ENCODE peak calls at places on chromosomes 1 and 21, in five cellular contexts. T is transverse colon, J is fibroblast of pulmonary artery, B is HL-60, X is astrocyte of the spinal cord. I is an unnamed sample.
A peak's percentile ranks its signal among the peaks of the same experiment; 100 is the strongest.

GRCh38 chr1:210531475-210532222 is 202.9 kb downstream of the HHAT start:
- DNase-seq in T (no peak), J (no peak), B (no peak), X (no peak), I (no peak)

GRCh38 chr1:219088778-219089557 is 84.7 kb upstream of the LYPLAL1 start:
- DNase-seq in T (peak; percentile 14), J (peak; percentile 98), B (peak; percentile 99), X (peak; percentile 87), I (no peak)

GRCh38 chr1:116690809-116691323 is 23.3 kb upstream of the IGSF3 start:
- DNase-seq in T (no peak), J (no peak), B (no peak), X (peak; percentile 40), I (no peak)

GRCh38 chr1:169110265-169110664 is 3.8 kb downstream of the ATP1B1 start:
- DNase-seq in T (no peak), J (no peak), B (no peak), X (no peak), I (no peak)

GRCh38 chr1:166165661-166166399 is 971 bp downstream of the FAM78B start:
- DNase-seq in T (peak; percentile 13), J (peak; percentile 4), B (no peak), X (peak; percentile 49), I (peak; percentile 22)

GRCh38 chr1:38783659-38784229 is 75.8 kb downstream of the RRAGC start:
- DNase-seq in T (no peak), J (no peak), B (no peak), X (no peak), I (no peak)

GRCh38 chr1:17167041-17167782 is 37.7 kb upstream of the PADI1 start:
- DNase-seq in T (no peak), J (no peak), B (no peak), X (peak; percentile 26), I (no peak)

GRCh38 chr1:206014591-206014990 is 9.1 kb downstream of the CTSE start:
- DNase-seq in T (no peak), J (no peak), B (no peak), X (no peak), I (no peak)

GRCh38 chr1:109226078-109226445 is 12.3 kb downstream of the SARS1 start:
- DNase-seq in T (no peak), J (no peak), B (no peak), X (no peak), I (no peak)

GRCh38 chr1:54774820-54775498 is 10.6 kb upstream of the PARS2 start:
- DNase-seq in T (no peak), J (peak; percentile 28), B (no peak), X (peak; percentile 10), I (no peak)

GRCh38 chr1:206816390-206817287 is 44.3 kb upstream of the IL10 start:
- DNase-seq in T (no peak), J (peak; percentile 90), B (no peak), X (no peak), I (no peak)

GRCh38 chr1:232259333-232259732 is 370.6 kb downstream of the SIPA1L2 start:
- DNase-seq in T (no peak), J (no peak), B (no peak), X (no peak), I (no peak)

GRCh38 chr1:172167801-172168596 is 252.5 kb upstream of the C1orf105 start:
- DNase-seq in T (no peak), J (peak; percentile 92), B (no peak), X (peak; percentile 91), I (no peak)

GRCh38 chr21:41148798-41149197 is 19.2 kb upstream of the BACE2 start:
- DNase-seq in T (no peak), J (no peak), B (no peak), X (no peak), I (no peak)

GRCh38 chr1:204453141-204453772 is 41.3 kb downstream of the PIK3C2B start:
- DNase-seq in T (no peak), J (no peak), B (no peak), X (no peak), I (no peak)

GRCh38 chr1:62286778-62287224 is 32.4 kb downstream of the KANK4 start:
- DNase-seq in T (peak; percentile 37), J (peak; percentile 6), B (no peak), X (peak; percentile 36), I (peak; percentile 64)

GRCh38 chr1:76161451-76161850 is 86.9 kb downstream of the ST6GALNAC3 start:
- DNase-seq in T (no peak), J (no peak), B (no peak), X (no peak), I (no peak)

GRCh38 chr1:220966874-220967631 is 87.8 kb downstream of the HLX start:
- DNase-seq in T (no peak), J (no peak), B (no peak), X (no peak), I (no peak)

GRCh38 chr1:18734461-18735368 is 104.1 kb downstream of the PAX7 start:
- DNase-seq in T (no peak), J (no peak), B (no peak), X (no peak), I (no peak)

GRCh38 chr1:92444351-92444750 is 42.4 kb downstream of the GFI1 start:
- DNase-seq in T (no peak), J (peak; percentile 56), B (no peak), X (peak; percentile 9), I (no peak)

GRCh38 chr1:75969550-75969949 is 37.3 kb upstream of the ASB17 start:
- DNase-seq in T (no peak), J (no peak), B (no peak), X (no peak), I (no peak)

GRCh38 chr1:37995773-37996379 is 6.1 kb upstream of the SF3A3 start:
- DNase-seq in T (peak; percentile 74), J (peak; percentile 86), B (no peak), X (peak; percentile 95), I (peak; percentile 62)

GRCh38 chr1:208126108-208126507 is 118.1 kb downstream of the PLXNA2 start:
- DNase-seq in T (no peak), J (no peak), B (no peak), X (no peak), I (no peak)

GRCh38 chr1:37473431-37474050 is 839 bp upstream of the ZC3H12A start:
- DNase-seq in T (no peak), J (no peak), B (no peak), X (peak; percentile 39), I (peak; percentile 56)

GRCh38 chr1:27000817-27001460 is 7.4 kb downstream of the TRNP1 start:
- DNase-seq in T (no peak), J (peak; percentile 62), B (no peak), X (peak; percentile 76), I (no peak)

GRCh38 chr1:234871710-234872262 is 256.9 kb downstream of the TOMM20 start:
- DNase-seq in T (no peak), J (peak; percentile 64), B (no peak), X (no peak), I (no peak)

GRCh38 chr1:158145173-158145719 is 35.4 kb upstream of the CD1D start:
- DNase-seq in T (no peak), J (peak; percentile 92), B (no peak), X (peak; percentile 24), I (no peak)

GRCh38 chr1:230068952-230069684 is 2.1 kb downstream of the GALNT2 start:
- DNase-seq in T (peak; percentile 18), J (no peak), B (no peak), X (no peak), I (peak; percentile 40)

GRCh38 chr1:99003911-99004269 is 771 bp downstream of the PLPPR5 start:
- DNase-seq in T (no peak), J (no peak), B (no peak), X (no peak), I (no peak)

GRCh38 chr1:25799346-25799720 is 660 bp upstream of the SELENON start:
- DNase-seq in T (no peak), J (no peak), B (no peak), X (no peak), I (no peak)

GRCh38 chr1:24501371-24502167 is 1.1 kb upstream of the RCAN3 start:
- DNase-seq in T (peak; percentile 60), J (no peak), B (peak; percentile 29), X (no peak), I (peak; percentile 62)

GRCh38 chr1:44405804-44406743 is 1.0 kb downstream of the RNF220 start:
- DNase-seq in T (no peak), J (no peak), B (no peak), X (no peak), I (no peak)

GRCh38 chr1:218344814-218345672 is at the start of gene TGFB2:
- DNase-seq in T (peak; percentile 21), J (peak; percentile 92), B (no peak), X (peak; percentile 93), I (peak; percentile 31)

GRCh38 chr1:186500804-186501203 is 39.9 kb upstream of the PDC start:
- DNase-seq in T (no peak), J (no peak), B (no peak), X (no peak), I (no peak)

GRCh38 chr21:38712076-38712475 is 93.7 kb upstream of the ETS2 start:
- DNase-seq in T (peak; percentile 44), J (peak; percentile 57), B (no peak), X (peak; percentile 41), I (peak; percentile 56)

GRCh38 chr1:14598498-14599172 is at the start of gene KAZN:
- DNase-seq in T (no peak), J (no peak), B (no peak), X (peak; percentile 5), I (peak; percentile 18)
- TF ChIP-seq CTCF in T (no peak), J (no peak), B (no peak), X (no peak), I (no peak)

DNA sequence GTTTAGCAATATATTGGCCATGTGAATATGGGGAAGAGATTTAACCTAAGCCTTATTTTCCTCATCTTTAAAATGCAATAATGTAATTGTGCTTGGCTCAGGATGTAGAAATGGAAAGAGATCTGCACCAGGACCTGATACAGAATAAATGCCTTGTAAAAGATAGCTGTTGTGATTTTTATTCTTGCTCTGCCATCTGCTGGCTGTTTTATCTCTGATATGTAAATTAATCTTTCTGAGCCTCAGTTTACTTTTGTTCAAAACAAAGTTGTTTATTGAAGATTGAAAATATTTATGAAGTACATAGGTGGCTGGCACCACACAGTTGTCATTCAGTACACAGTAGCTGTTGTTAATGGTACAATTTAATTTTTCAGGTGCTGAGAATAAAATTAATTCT is 21.9 kb downstream of the ZYG11B start:
- DNase-seq in T (no peak), J (peak; percentile 20), B (no peak), X (no peak), I (no peak)
- TF ChIP-seq CTCF in T (peak; percentile 23), J (no peak), B (no peak), X (peak; percentile 19), I (no peak)

DNA sequence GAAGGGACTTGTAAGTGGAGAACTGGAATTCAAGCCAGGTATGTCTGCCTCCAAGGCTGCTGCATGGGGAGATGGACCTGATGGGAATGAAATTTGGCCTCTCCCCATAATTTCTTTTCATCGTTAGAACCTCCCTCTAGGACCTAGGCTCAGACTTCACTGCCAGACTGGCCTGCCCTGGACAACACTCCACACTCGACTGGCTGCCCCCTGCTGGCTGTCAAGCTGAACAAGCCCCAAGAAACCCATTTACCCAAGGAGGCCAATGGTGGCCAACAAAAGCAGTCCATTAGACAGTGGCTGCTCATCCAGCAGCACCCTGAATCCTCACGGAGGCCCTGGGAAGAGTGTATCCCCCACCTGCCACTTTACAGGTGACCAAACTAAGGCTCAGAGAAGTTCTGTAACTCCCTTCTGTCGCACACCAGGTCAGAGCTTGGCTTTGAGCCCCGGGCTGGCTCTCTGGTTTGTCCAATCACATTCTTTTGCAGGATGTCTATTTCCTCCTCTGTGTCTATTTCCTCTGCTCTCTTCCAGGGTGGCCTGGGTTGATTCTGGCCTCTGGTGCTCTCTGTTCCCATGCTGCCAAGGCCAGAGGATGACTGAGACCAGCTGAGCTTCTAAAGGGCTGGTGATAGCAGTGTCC is 3.8 kb downstream of the RNF186 start:
- DNase-seq in T (peak; percentile 66), J (peak; percentile 65), B (no peak), X (peak; percentile 42), I (peak; percentile 72)
- TF ChIP-seq CTCF in T (peak; percentile 53), J (peak; percentile 70), B (peak; percentile 43), X (peak; percentile 64), I (peak; percentile 33)

GRCh38 chr1:153670859-153671622 is at the start of gene ILF2:
- DNase-seq in T (peak; percentile 98), J (peak; percentile 100), B (peak; percentile 100), X (peak; percentile 100), I (peak; percentile 98)
- TF ChIP-seq CTCF in T (no peak), J (peak; percentile 29), B (no peak), X (no peak), I (no peak)